ENCODE peak calls at places on chromosome 9, in nine cellular contexts. K is memory B cell, A is GM12878, W is aorta, U is AG08396, I is T-helper 2 cell, T is body of pancreas, N is activated B cell treated with CpG ODN at 0.5 μM for 24 hours, Q is cardiac muscle cell. P is an unnamed sample.
A peak's percentile ranks its signal among the peaks of the same experiment; 100 is the strongest.

GRCh38 chr9:115378758-115379157 is 260.8 kb upstream of the TNC start:
- DNase-seq in K (no peak), A (no peak), W (no peak), U (no peak), I (no peak), T (no peak), N (no peak), Q (no peak), P (no peak)

GRCh38 chr9:133919253-133920115 is 72.6 kb downstream of the VAV2 start:
- DNase-seq in K (no peak), A (no peak), W (no peak), U (peak; percentile 65), I (no peak), T (peak; percentile 51), N (no peak), Q (no peak), P (no peak)

GRCh38 chr9:136665111-136665703 is 2.5 kb downstream of the EGFL7 start:
- DNase-seq in K (peak; percentile 41), A (no peak), W (no peak), U (peak; percentile 80), I (no peak), T (no peak), N (no peak), Q (peak; percentile 49), P (no peak)

GRCh38 chr9:93917121-93917853 is 37.9 kb downstream of the BARX1 start:
- DNase-seq in K (no peak), A (no peak), W (no peak), U (no peak), I (no peak), T (no peak), N (no peak), Q (no peak), P (no peak)

GRCh38 chr9:128215491-128216404 is 12.6 kb downstream of the DNM1 start:
- DNase-seq in K (no peak), A (no peak), W (no peak), U (no peak), I (no peak), T (peak; percentile 17), N (no peak), Q (no peak), P (no peak)

GRCh38 chr9:8558176-8558575 is 758.6 kb upstream of the DMAC1 start:
- DNase-seq in K (no peak), A (no peak), W (no peak), U (no peak), I (no peak), T (no peak), N (no peak), Q (no peak), P (no peak)

GRCh38 chr9:72557549-72557948 is 36.1 kb downstream of the TMC1 start:
- DNase-seq in K (no peak), A (no peak), W (no peak), U (peak; percentile 72), I (no peak), T (peak; percentile 66), N (no peak), Q (no peak), P (no peak)

GRCh38 chr9:86485359-86485758 is 131.1 kb upstream of the TUT7 start:
- DNase-seq in K (no peak), A (no peak), W (no peak), U (no peak), I (no peak), T (peak; percentile 14), N (no peak), Q (no peak), P (no peak)

GRCh38 chr9:9730174-9730573 is 882.6 kb downstream of the PTPRD start:
- DNase-seq in K (no peak), A (no peak), W (no peak), U (no peak), I (no peak), T (no peak), N (no peak), Q (no peak), P (no peak)

GRCh38 chr9:3794005-3794404 is 268.2 kb upstream of the RFX3 start:
- DNase-seq in K (no peak), A (no peak), W (no peak), U (no peak), I (no peak), T (no peak), N (no peak), Q (peak; percentile 7), P (no peak)

GRCh38 chr9:20538956-20539355 is 83.3 kb downstream of the MLLT3 start:
- DNase-seq in K (no peak), A (no peak), W (no peak), U (no peak), I (no peak), T (no peak), N (no peak), Q (no peak), P (no peak)

GRCh38 chr9:72695365-72695764 is 174.0 kb downstream of the TMC1 start:
- DNase-seq in K (no peak), A (no peak), W (no peak), U (no peak), I (no peak), T (no peak), N (no peak), Q (no peak), P (no peak)

GRCh38 chr9:37969130-37969529 is 65.2 kb upstream of the SLC25A51 start:
- DNase-seq in K (no peak), A (no peak), W (peak; percentile 78), U (no peak), I (no peak), T (peak; percentile 95), N (no peak), Q (peak; percentile 26), P (no peak)

GRCh38 chr9:1125741-1126140 is 75.6 kb downstream of the DMRT2 start:
- DNase-seq in K (no peak), A (no peak), W (no peak), U (no peak), I (no peak), T (no peak), N (no peak), Q (no peak), P (no peak)

P was measured in Right ventricle myocardium superior.